ENCODE peak calls at places on chromosomes 13 and 19, in six cellular contexts. Y is CD4-positive, CD25-positive, alpha-beta regulatory T cell; J is heart left ventricle; C is small intestine; D is heart right ventricle; U is fibroblast of mammary gland. P is an unnamed sample.

GRCh38 chr13:77729502-77730221 is 32.2 kb downstream of the SLAIN1 start:
- DNase-seq in D (no peak), J (no peak), U (no peak), Y (no peak), C (no peak), P (no peak)

GRCh38 chr13:101858869-101859268 is 406.4 kb downstream of the ITGBL1 start:
- DNase-seq in J (no peak), D (no peak), Y (no peak), U (no peak), C (no peak), P (no peak)

GRCh38 chr19:56367829-56368711 is 25.3 kb downstream of the ZNF582 start:
- DNase-seq in J (peak; percentile 97), U (peak; percentile 95), Y (peak; percentile 50), C (peak; percentile 66), D (peak; percentile 94), P (peak; percentile 94)

GRCh38 chr19:36246006-36246391 is 31.1 kb downstream of the ZNF146 start:
- DNase-seq in Y (no peak), D (no peak), C (no peak), U (peak; percentile 26), J (no peak), P (no peak)

GRCh38 chr19:10514211-10515145 is 2.8 kb downstream of the S1PR5 start:
- DNase-seq in J (no peak), Y (no peak), D (no peak), C (no peak), U (no peak), P (peak; percentile 73)

GRCh38 chr13:94707400-94708021 is 4.8 kb downstream of the SOX21 start:
- DNase-seq in D (no peak), C (no peak), Y (no peak), J (no peak), U (no peak), P (peak; percentile 71)

GRCh38 chr19:53991224-53992113 is at the start of gene CACNG6:
- DNase-seq in D (no peak), C (no peak), Y (no peak), J (no peak), U (no peak), P (peak; percentile 65)

GRCh38 chr19:12543855-12544254 is 7.4 kb downstream of the ZNF564 start:
- DNase-seq in U (peak; percentile 51), C (no peak), Y (no peak), J (no peak), D (no peak), P (no peak)

GRCh38 chr13:29943301-29944085 is 93.1 kb upstream of the UBL3 start:
- DNase-seq in C (no peak), J (no peak), U (no peak), D (no peak), Y (no peak), P (no peak)

GRCh38 chr13:38819053-38819452 is 132.2 kb downstream of the FREM2 start:
- DNase-seq in J (no peak), U (no peak), Y (no peak), D (no peak), C (no peak), P (no peak)

GRCh38 chr13:42990991-42991891 is 800 bp downstream of the EPSTI1 start:
- DNase-seq in U (no peak), Y (no peak), C (no peak), D (no peak), J (no peak), P (no peak)

GRCh38 chr13:27712421-27712820 is 79.9 kb upstream of the GSX1 start:
- DNase-seq in C (peak; percentile 42), U (peak; percentile 23), J (peak; percentile 25), D (peak; percentile 12), Y (no peak), P (no peak)

GRCh38 chr13:42997381-42997780 is 5.3 kb upstream of the EPSTI1 start:
- DNase-seq in D (no peak), U (peak; percentile 15), Y (no peak), J (no peak), C (no peak), P (no peak)

DNA sequence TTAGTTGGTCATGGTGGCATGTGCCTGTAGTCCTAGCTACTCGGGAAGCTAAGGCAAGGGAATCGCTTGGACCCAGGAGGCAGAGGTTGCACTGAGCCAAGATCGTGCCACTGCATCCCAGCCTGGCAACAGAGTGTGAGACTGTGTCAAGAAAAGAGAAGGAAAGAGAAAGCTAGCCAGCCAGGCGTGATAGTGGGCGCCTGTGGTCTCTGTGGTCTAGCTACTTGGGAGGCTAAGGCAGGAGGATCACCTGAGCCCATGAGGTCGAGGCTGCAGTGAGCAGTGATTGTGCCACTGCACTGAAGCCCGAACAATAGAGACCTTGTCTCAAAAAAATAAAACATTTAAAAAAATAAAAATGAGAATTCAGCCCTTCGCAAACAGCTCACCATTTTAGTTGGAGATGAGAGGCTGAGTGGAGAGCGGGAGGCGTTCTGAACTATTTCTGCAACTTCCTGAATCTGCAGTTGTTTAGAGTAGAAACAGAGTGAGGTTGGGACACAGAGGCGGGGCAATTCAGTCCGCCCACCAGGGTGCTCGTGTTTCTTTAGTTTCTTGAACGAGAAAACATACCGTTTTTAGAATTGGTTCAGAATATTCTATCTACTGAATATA is 33.2 kb downstream of the TIMM13 start:
- DNase-seq in C (peak; percentile 33), U (no peak), D (no peak), J (no peak), Y (no peak), P (no peak)
- H3K4me3 ChIP-seq in C (no peak overlapping the region), U (peak overlapping the region; percentile 23), D (no peak overlapping the region), J (no peak overlapping the region), Y (no peak overlapping the region), P (peak overlapping the region; percentile 14)

GRCh38 chr19:50926144-50926543 is 14.9 kb upstream of the KLK4 start:
- DNase-seq in Y (no peak), D (no peak), U (no peak), J (no peak), C (no peak), P (no peak)

GRCh38 chr19:50924576-50924975 is 13.4 kb upstream of the KLK4 start:
- DNase-seq in J (no peak), Y (no peak), C (no peak), U (no peak), D (no peak), P (no peak)

GRCh38 chr19:50922316-50922853 is 11.2 kb upstream of the KLK4 start:
- DNase-seq in J (peak; percentile 61), U (peak; percentile 78), Y (peak; percentile 53), C (peak; percentile 84), D (peak; percentile 69), P (peak; percentile 64)

GRCh38 chr19:50925734-50926133 is 14.5 kb upstream of the KLK4 start:
- DNase-seq in U (peak; percentile 53), D (no peak), C (no peak), J (no peak), Y (no peak), P (no peak)

DNA sequence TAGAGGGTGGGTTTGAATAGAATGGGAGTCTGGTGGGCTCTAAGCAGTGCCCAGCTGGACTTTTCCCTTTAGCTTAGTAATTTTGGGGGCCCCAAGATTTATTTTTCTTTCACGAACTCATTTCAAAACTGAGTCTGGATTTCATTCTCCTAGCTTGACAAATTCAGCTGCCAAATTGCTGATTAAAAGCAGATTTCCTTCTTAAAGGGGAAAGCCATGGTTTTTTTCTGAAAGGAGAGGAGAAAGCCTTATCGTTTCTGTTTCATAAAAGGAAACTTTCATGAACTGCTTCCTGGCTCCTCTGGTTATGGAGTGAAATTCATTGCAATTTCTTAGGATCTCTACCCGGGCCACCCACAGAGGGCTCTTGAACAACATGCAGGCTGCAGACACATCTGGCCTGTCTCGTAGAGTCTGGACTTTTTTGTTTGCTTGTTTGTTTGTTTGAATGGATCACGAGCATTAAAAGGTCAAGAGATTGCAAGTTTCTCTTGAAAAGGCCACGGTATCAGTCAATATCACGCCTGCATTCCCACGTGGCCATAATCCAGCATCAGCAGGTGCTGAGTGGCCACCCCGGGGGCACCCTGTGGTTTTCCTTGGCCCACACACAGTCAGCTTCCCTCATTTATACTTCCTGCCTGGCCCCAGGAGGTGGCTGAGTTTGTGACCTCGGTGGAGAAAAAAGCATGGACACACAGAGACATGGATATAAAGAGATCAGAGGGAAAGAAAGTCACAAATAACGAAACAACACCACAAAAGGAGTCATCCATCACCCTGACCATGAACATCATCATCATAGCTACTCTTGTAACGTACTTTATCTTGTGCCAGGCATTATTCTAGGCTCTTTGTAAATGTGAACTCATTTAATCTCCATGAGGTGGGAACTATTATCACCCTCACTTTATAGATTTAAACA is 10.5 kb upstream of the KLK4 start:
- DNase-seq in C (no peak), J (no peak), D (no peak), Y (no peak), U (peak; percentile 23), P (no peak)
- H3K4me3 ChIP-seq in C (no peak overlapping the region), J (no peak overlapping the region), D (no peak overlapping the region), Y (no peak overlapping the region), U (no peak overlapping the region), P (no peak overlapping the region)

DNA sequence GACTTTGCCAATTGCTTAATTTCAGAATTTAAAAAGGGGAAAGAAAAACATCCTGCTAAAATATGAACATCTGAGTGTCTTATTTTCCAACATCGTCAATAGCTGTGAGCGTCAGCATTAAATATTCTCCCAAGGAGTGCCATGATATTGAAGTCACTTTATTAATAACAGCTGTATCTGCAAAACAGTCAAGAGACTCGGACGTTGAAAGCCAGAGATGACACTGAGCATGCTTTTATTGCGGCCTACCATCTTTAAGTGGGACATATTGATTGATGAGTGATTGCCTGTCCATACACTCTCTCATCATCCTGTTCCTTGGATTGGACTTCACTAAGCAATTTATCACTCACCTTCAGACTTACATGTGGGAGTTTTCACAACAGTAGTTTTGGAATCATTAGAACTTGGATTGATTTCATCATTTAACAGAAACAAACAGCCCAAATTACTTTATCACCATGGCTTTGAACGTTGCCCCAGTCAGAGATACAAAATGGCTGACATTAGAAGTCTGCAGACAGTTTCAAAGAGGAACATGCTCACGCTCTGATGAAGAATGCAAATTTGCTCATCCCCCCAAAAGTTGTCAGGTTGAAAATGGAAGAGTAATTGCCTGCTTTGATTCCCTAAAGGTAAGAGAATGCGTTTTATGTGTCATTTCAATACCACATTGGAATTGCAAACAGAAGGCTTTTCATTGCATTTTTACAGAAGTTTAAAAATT is 53.8 kb downstream of the MBNL2 start:
- DNase-seq in D (no peak), C (no peak), U (peak; percentile 82), J (no peak), Y (no peak), P (no peak)
- H3K4me3 ChIP-seq in D (no peak overlapping the region), C (no peak overlapping the region), U (no peak overlapping the region), J (no peak overlapping the region), Y (no peak overlapping the region), P (no peak overlapping the region)

GRCh38 chr19:45324349-45324907 is 1.8 kb upstream of the CKM start:
- DNase-seq in D (no peak), U (no peak), C (no peak), Y (no peak), J (no peak), P (no peak)

GRCh38 chr19:45321848-45322247 is 827 bp downstream of the CKM start:
- DNase-seq in C (no peak), Y (no peak), U (no peak), J (peak; percentile 76), D (peak; percentile 61), P (no peak)

GRCh38 chr19:45322311-45322710 is 364 bp downstream of the CKM start:
- DNase-seq in J (peak; percentile 41), D (no peak), Y (no peak), U (no peak), C (no peak), P (no peak)

GRCh38 chr19:45322744-45323281 is at the start of gene CKM:
- DNase-seq in Y (no peak), D (peak; percentile 81), J (peak; percentile 94), U (no peak), C (no peak), P (no peak)

DNA sequence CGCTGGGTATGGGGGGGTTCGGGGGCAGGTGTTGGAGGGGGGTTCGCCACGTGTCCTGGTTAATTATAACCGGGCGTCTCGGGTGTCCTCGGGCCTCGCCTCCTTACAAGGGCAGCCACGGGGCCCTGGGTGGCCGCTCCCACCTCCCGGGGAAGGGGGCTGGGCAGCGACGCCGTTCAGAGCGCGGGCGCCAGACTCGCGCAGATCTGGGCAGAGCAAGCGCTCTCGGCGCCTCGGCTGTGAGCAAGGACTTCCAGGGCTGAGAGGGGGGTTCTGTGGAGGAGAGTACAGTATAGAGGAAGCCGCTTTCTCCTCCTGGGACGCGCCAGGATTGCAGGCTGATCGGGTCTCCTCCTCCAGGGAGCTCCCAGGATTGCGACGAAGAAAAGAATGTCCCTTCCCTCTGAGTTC is 1.0 kb upstream of the CKM start:
- DNase-seq in U (no peak), D (peak; percentile 74), C (no peak), J (peak; percentile 92), Y (no peak), P (no peak)
- H3K4me3 ChIP-seq in U (peak overlapping the region; percentile 3), D (peak overlapping the region; percentile 39), C (no peak overlapping the region), J (peak overlapping the region; percentile 36), Y (no peak overlapping the region), P (no peak overlapping the region)

P was measured in left lung.